ENCODE peak calls at places on chromosomes 5 and 9, in seven cellular contexts. J is aorta, U is A549, H is AG20443, G is Calu3, T is stomach, W is tibial nerve. N is an unnamed sample.

GRCh38 chr9:63859475-63860215 is 1425.4 kb downstream of the FOXD4L5 start:
- DNase-seq in J (peak; percentile 51), U (peak; percentile 84), H (peak; percentile 24), G (no peak), T (no peak), W (no peak), N (peak; percentile 46)

GRCh38 chr5:97297063-97297715 is 114.1 kb upstream of the RIOK2 start:
- DNase-seq in J (no peak), U (peak; percentile 31), H (peak; percentile 21), G (peak; percentile 63), T (no peak), W (no peak), N (peak; percentile 2)

GRCh38 chr9:136578915-136579637 is 33.2 kb upstream of the NOTCH1 start:
- DNase-seq in J (no peak), U (peak; percentile 70), H (no peak), G (peak; percentile 26), T (no peak), W (no peak), N (no peak)

GRCh38 chr5:173618927-173619519 is 2.6 kb upstream of the BOD1 start:
- DNase-seq in J (no peak), U (peak; percentile 68), H (peak; percentile 73), G (peak; percentile 56), T (peak; percentile 53), W (no peak), N (peak; percentile 48)

GRCh38 chr9:132647355-132647754 is 22.4 kb downstream of the DDX31 start:
- DNase-seq in J (no peak), U (no peak), H (peak; percentile 95), G (no peak), T (no peak), W (no peak), N (peak; percentile 100)

GRCh38 chr5:121377446-121377845 is 474.2 kb upstream of the FTMT start:
- DNase-seq in J (no peak), U (no peak), H (no peak), G (no peak), T (no peak), W (no peak), N (peak; percentile 5)

GRCh38 chr9:136189394-136190236 is 15.3 kb downstream of the LHX3 start:
- DNase-seq in J (no peak), U (no peak), H (peak; percentile 56), G (no peak), T (no peak), W (no peak), N (no peak)

GRCh38 chr9:136305822-136306690 is 2.2 kb upstream of the CCDC187 start:
- DNase-seq in J (no peak), U (no peak), H (no peak), G (no peak), T (no peak), W (no peak), N (no peak)

GRCh38 chr9:91571036-91571435 is 147.4 kb upstream of the NFIL3 start:
- DNase-seq in J (no peak), U (no peak), H (no peak), G (no peak), T (no peak), W (no peak), N (peak; percentile 99)

GRCh38 chr5:124661317-124662141 is 84.9 kb downstream of the ZNF608 start:
- DNase-seq in J (no peak), U (peak; percentile 97), H (peak; percentile 58), G (peak; percentile 78), T (peak; percentile 37), W (no peak), N (peak; percentile 93)

GRCh38 chr9:96674914-96675538 is 19.9 kb upstream of the PRXL2C start:
- DNase-seq in J (no peak), U (peak; percentile 33), H (peak; percentile 30), G (peak; percentile 11), T (no peak), W (no peak), N (peak; percentile 32)

GRCh38 chr5:126054593-126055347 is 368.4 kb upstream of the GRAMD2B start:
- DNase-seq in J (no peak), U (no peak), H (no peak), G (no peak), T (no peak), W (no peak), N (peak; percentile 55)

GRCh38 chr9:112378441-112379176 is 1.3 kb upstream of the HSDL2 start:
- DNase-seq in J (peak; percentile 36), U (peak; percentile 26), H (no peak), G (no peak), T (no peak), W (no peak), N (no peak)

GRCh38 chr9:136326061-136326776 is 1.1 kb upstream of the GPSM1 start:
- DNase-seq in J (no peak), U (no peak), H (peak; percentile 89), G (no peak), T (no peak), W (no peak), N (peak; percentile 70)

GRCh38 chr5:74336286-74336685 is 304.2 kb downstream of the ENC1 start:
- DNase-seq in J (no peak), U (no peak), H (no peak), G (no peak), T (no peak), W (no peak), N (no peak)

GRCh38 chr9:88923653-88924284 is 67.5 kb upstream of the S1PR3 start:
- DNase-seq in J (peak; percentile 51), U (no peak), H (no peak), G (no peak), T (no peak), W (no peak), N (no peak)

GRCh38 chr9:129131300-129132145 is 20.3 kb downstream of the PTPA start:
- DNase-seq in J (peak; percentile 84), U (peak; percentile 72), H (peak; percentile 91), G (peak; percentile 81), T (peak; percentile 85), W (peak; percentile 63), N (peak; percentile 45)

GRCh38 chr9:96482471-96482870 is 32.5 kb downstream of the HABP4 start:
- DNase-seq in J (no peak), U (no peak), H (no peak), G (no peak), T (no peak), W (no peak), N (peak; percentile 32)

GRCh38 chr5:86917117-86917579 is 299.4 kb downstream of the COX7C start:
- DNase-seq in J (no peak), U (peak; percentile 4), H (peak; percentile 24), G (peak; percentile 21), T (no peak), W (no peak), N (peak; percentile 30)

GRCh38 chr9:70263421-70263820 is 4.6 kb downstream of the SMC5 start:
- DNase-seq in J (no peak), U (no peak), H (peak; percentile 19), G (no peak), T (no peak), W (no peak), N (no peak)

GRCh38 chr9:98011122-98011521 is 28.0 kb downstream of the ANP32B start:
- DNase-seq in J (no peak), U (no peak), H (no peak), G (no peak), T (no peak), W (no peak), N (no peak)

GRCh38 chr9:135678236-135679017 is 15.3 kb downstream of the LCN9 start:
- DNase-seq in J (no peak), U (no peak), H (no peak), G (no peak), T (no peak), W (no peak), N (no peak)

GRCh38 chr5:134464988-134465855 is 53.5 kb upstream of the CDKN2AIPNL start:
- DNase-seq in J (no peak), U (no peak), H (no peak), G (no peak), T (no peak), W (no peak), N (no peak)

GRCh38 chr5:91049800-91050199 is 333.3 kb downstream of the ARRDC3 start:
- DNase-seq in J (no peak), U (peak; percentile 54), H (peak; percentile 47), G (no peak), T (no peak), W (no peak), N (peak; percentile 65)

GRCh38 chr9:87602933-87603643 is 105.4 kb downstream of the DAPK1 start:
- DNase-seq in J (no peak), U (no peak), H (no peak), G (no peak), T (no peak), W (no peak), N (no peak)

GRCh38 chr5:179777456-179777855 is 16.3 kb upstream of the LTC4S start:
- DNase-seq in J (no peak), U (no peak), H (no peak), G (no peak), T (no peak), W (no peak), N (no peak)

GRCh38 chr5:124867064-124867707 is 120.7 kb upstream of the ZNF608 start:
- DNase-seq in J (no peak), U (no peak), H (peak; percentile 79), G (no peak), T (no peak), W (no peak), N (peak; percentile 80)

GRCh38 chr5:14369780-14370179 is 211.8 kb upstream of the OTULINL start:
- DNase-seq in J (no peak), U (no peak), H (no peak), G (no peak), T (no peak), W (no peak), N (no peak)

GRCh38 chr5:13625616-13626198 is 318.8 kb downstream of the DNAH5 start:
- DNase-seq in J (no peak), U (no peak), H (no peak), G (no peak), T (no peak), W (no peak), N (peak; percentile 1)

GRCh38 chr9:75027187-75028107 is 646 bp downstream of the CARNMT1 start:
- DNase-seq in J (peak; percentile 76), U (peak; percentile 61), H (peak; percentile 78), G (peak; percentile 37), T (peak; percentile 68), W (no peak), N (peak; percentile 33)

GRCh38 chr5:94223231-94223630 is 395.2 kb downstream of the KIAA0825 start:
- DNase-seq in J (no peak), U (no peak), H (no peak), G (no peak), T (no peak), W (no peak), N (no peak)

GRCh38 chr9:17191095-17191494 is 56.3 kb downstream of the CNTLN start:
- DNase-seq in J (no peak), U (no peak), H (peak; percentile 13), G (no peak), T (no peak), W (no peak), N (peak; percentile 80)

GRCh38 chr5:126656397-126657007 is 55.8 kb downstream of the PHAX start:
- DNase-seq in J (no peak), U (peak; percentile 59), H (peak; percentile 63), G (peak; percentile 13), T (no peak), W (no peak), N (peak; percentile 46)

GRCh38 chr9:77876091-77876490 is 155.5 kb downstream of the GNAQ start:
- DNase-seq in J (no peak), U (no peak), H (peak; percentile 28), G (no peak), T (no peak), W (no peak), N (peak; percentile 83)